ENCODE peak calls at places on chromosomes 7 and 10, in five cellular contexts. I is HEK293T, Z is T47D, M is hepatocyte, N is aorta. C is an unnamed sample.

GRCh38 chr10:42961776-42962119 is 115.1 kb upstream of the RET start:
- DNase-seq in Z (no peak), N (no peak), I (no peak), M (no peak), C (no peak)

GRCh38 chr10:68828833-68829232 is 1.5 kb downstream of the STOX1 start:
- DNase-seq in N (no peak), M (no peak), Z (no peak), I (no peak), C (no peak)

GRCh38 chr7:158094671-158095256 is 492.9 kb downstream of the PTPRN2 start:
- DNase-seq in Z (no peak), M (no peak), I (no peak), N (no peak), C (no peak)

GRCh38 chr10:7407368-7408002 is 3.3 kb downstream of the SFMBT2 start:
- DNase-seq in Z (no peak), N (no peak), I (no peak), M (peak), C (no peak)

GRCh38 chr10:28095791-28096367 is 97.0 kb upstream of the ODAD2 start:
- DNase-seq in M (no peak), I (no peak), Z (no peak), N (no peak), C (no peak)

GRCh38 chr7:4634166-4634565 is 47.9 kb upstream of the FOXK1 start:
- DNase-seq in M (no peak), N (no peak), Z (no peak), I (no peak), C (no peak)

GRCh38 chr7:27175005-27175625 is 995 bp upstream of the HOXA10 start:
- DNase-seq in M (no peak), Z (peak), N (peak), I (no peak), C (peak)

GRCh38 chr10:87671416-87671815 is 11.7 kb downstream of the PAPSS2 start:
- DNase-seq in I (no peak), N (no peak), M (no peak), Z (no peak), C (no peak)

GRCh38 chr10:116741391-116742351 is 695 bp downstream of the HSPA12A start:
- DNase-seq in M (peak), N (no peak), Z (peak), I (peak), C (no peak)

GRCh38 chr10:101639141-101639900 is 51.2 kb downstream of the DPCD start:
- DNase-seq in N (no peak), M (no peak), I (no peak), Z (no peak), C (no peak)

GRCh38 chr10:119441921-119442757 is 100.4 kb downstream of the RGS10 start:
- DNase-seq in Z (no peak), N (peak), M (no peak), I (no peak), C (no peak)

GRCh38 chr7:152395115-152395514 is 40.7 kb downstream of the KMT2C start:
- DNase-seq in I (no peak), M (no peak), N (no peak), Z (no peak), C (no peak)

GRCh38 chr10:77603529-77603927 is 34.1 kb downstream of the KCNMA1 start:
- DNase-seq in I (no peak), N (no peak), M (no peak), Z (no peak), C (no peak)

GRCh38 chr7:41637051-41637450 is 65.8 kb downstream of the INHBA start:
- DNase-seq in M (no peak), Z (no peak), N (no peak), I (no peak), C (no peak)

GRCh38 chr7:142301299-142301698 is 43.4 kb upstream of the PRSS58 start:
- DNase-seq in M (no peak), N (no peak), I (no peak), Z (no peak), C (no peak)

GRCh38 chr10:101094113-101094512 is 32.3 kb downstream of the KAZALD1 start:
- DNase-seq in M (no peak), N (no peak), I (no peak), Z (no peak), C (no peak)

GRCh38 chr7:142583424-142583823 is 165.8 kb upstream of the PRSS1 start:
- DNase-seq in I (no peak), Z (no peak), N (no peak), M (peak), C (no peak)

GRCh38 chr10:131187886-131188285 is 123.6 kb downstream of the TCERG1L start:
- DNase-seq in N (no peak), M (no peak), Z (no peak), I (no peak), C (no peak)

GRCh38 chr10:71382757-71383156 is 14.0 kb upstream of the CDH23 start:
- DNase-seq in I (no peak), N (no peak), M (no peak), Z (no peak), C (no peak)

GRCh38 chr7:24637706-24638105 is 64.5 kb downstream of the PALS2 start:
- DNase-seq in N (no peak), I (no peak), M (no peak), Z (no peak), C (no peak)

GRCh38 chr7:80611779-80612178 is 26.7 kb upstream of the CD36 start:
- DNase-seq in I (no peak), M (peak), N (no peak), Z (no peak), C (peak)

GRCh38 chr7:143205560-143206293 is 16.1 kb upstream of the TAS2R40 start:
- DNase-seq in N (no peak), I (no peak), Z (no peak), M (no peak), C (no peak)

GRCh38 chr7:39911167-39911566 is 38.9 kb upstream of the CDK13 start:
- DNase-seq in I (no peak), M (no peak), N (no peak), Z (no peak), C (no peak)

GRCh38 chr7:157404845-157405481 is 68.2 kb downstream of the DNAJB6 start:
- DNase-seq in I (no peak), N (peak), M (peak), Z (peak), C (no peak)

GRCh38 chr10:77936697-77937567 is 10.4 kb upstream of the DLG5 start:
- DNase-seq in Z (no peak), I (no peak), N (no peak), M (no peak), C (no peak)

GRCh38 chr7:151665363-151665762 is 145.7 kb upstream of the RHEB start:
- DNase-seq in N (peak), Z (no peak), I (no peak), M (peak), C (no peak)

GRCh38 chr10:35089641-35090161 is 440 bp downstream of the CUL2 start:
- DNase-seq in Z (peak), M (peak), N (no peak), I (peak), C (no peak)

GRCh38 chr10:78395162-78395561 is 361.5 kb downstream of the RPS24 start:
- DNase-seq in Z (no peak), N (no peak), I (no peak), M (no peak), C (no peak)

GRCh38 chr10:48605786-48606529 is 1.1 kb upstream of the ARHGAP22 start:
- DNase-seq in Z (no peak), N (peak), M (no peak), I (no peak), C (no peak)

GRCh38 chr10:182441-183201 is 47.4 kb downstream of the ZMYND11 start:
- DNase-seq in I (no peak), N (no peak), M (no peak), Z (no peak), C (no peak)

GRCh38 chr7:129713544-129713943 is 102.0 kb downstream of the NRF1 start:
- DNase-seq in N (no peak), I (no peak), M (no peak), Z (no peak), C (no peak)

GRCh38 chr7:128021361-128021760 is 9.9 kb downstream of the LRRC4 start:
- DNase-seq in Z (no peak), N (no peak), I (no peak), M (peak), C (no peak)

GRCh38 chr7:17429579-17429978 is 131.1 kb downstream of the AHR start:
- DNase-seq in Z (no peak), I (no peak), N (no peak), M (no peak), C (no peak)

GRCh38 chr7:35700865-35701264 is 5.9 kb upstream of the HERPUD2 start:
- DNase-seq in I (no peak), N (no peak), M (no peak), Z (no peak), C (no peak)